ENCODE peak calls at places on chromosomes 4 and X, in ten cellular contexts. R is transverse colon, P is tibial artery, K is spleen, T is HepG2, I is neural progenitor cell, U is A673, V is suprapubic skin, L is testis, D is IMR-90. C is an unnamed sample.

GRCh38 chrX:118698516-118699247 is 28.7 kb upstream of the IL13RA1 start:
- DNase-seq in T (no peak), L (no peak), U (no peak), R (no peak), K (no peak), I (no peak), V (no peak), D (peak; percentile 36), P (no peak), C (no peak)

GRCh38 chr4:123159479-123159878 is 237.1 kb upstream of the NUDT6 start:
- DNase-seq in T (no peak), D (no peak), I (no peak), V (no peak), P (no peak), R (no peak), U (no peak), L (no peak), K (no peak), C (no peak)

GRCh38 chr4:39715788-39716187 is 17.9 kb downstream of the UBE2K start:
- DNase-seq in P (no peak), L (no peak), K (no peak), V (no peak), I (no peak), D (no peak), T (no peak), R (no peak), U (no peak), C (no peak)

GRCh38 chr4:8351931-8352367 is 82.4 kb downstream of the HTRA3 start:
- DNase-seq in P (peak; percentile 65), U (no peak), I (no peak), R (no peak), D (peak; percentile 39), L (peak; percentile 65), V (peak; percentile 74), T (peak; percentile 21), K (no peak), C (peak; percentile 95)

GRCh38 chr4:43394976-43395375 is 502.5 kb downstream of the GRXCR1 start:
- DNase-seq in K (no peak), I (no peak), L (no peak), U (no peak), T (no peak), R (no peak), D (peak; percentile 57), V (no peak), P (no peak), C (no peak)

GRCh38 chrX:39759526-39760224 is 338.1 kb downstream of the BCOR start:
- DNase-seq in K (no peak), D (peak; percentile 78), I (peak; percentile 53), L (peak; percentile 36), T (no peak), R (no peak), P (peak; percentile 78), U (no peak), V (no peak), C (no peak)

GRCh38 chr4:173237152-173237551 is 68.5 kb downstream of the GALNT7 start:
- DNase-seq in V (no peak), D (no peak), U (peak; percentile 47), T (no peak), K (no peak), L (no peak), P (no peak), I (no peak), R (no peak), C (no peak)

GRCh38 chr4:184028571-184028996 is 123.5 kb downstream of the STOX2 start:
- DNase-seq in D (no peak), P (no peak), I (no peak), V (no peak), K (peak; percentile 82), R (no peak), U (no peak), T (no peak), L (no peak), C (no peak)

GRCh38 chr4:23324291-23324690 is 565.6 kb downstream of the PPARGC1A start:
- DNase-seq in I (no peak), K (no peak), D (no peak), P (no peak), V (no peak), R (no peak), L (no peak), T (no peak), U (no peak), C (no peak)

GRCh38 chrX:22078117-22078516 is 46.0 kb downstream of the PHEX start:
- DNase-seq in I (no peak), U (no peak), L (no peak), V (no peak), T (no peak), K (no peak), R (no peak), P (no peak), D (no peak), C (no peak)

GRCh38 chr4:147749811-147750321 is 18.0 kb downstream of the ARHGAP10 start:
- DNase-seq in V (no peak), U (no peak), R (no peak), D (no peak), I (peak; percentile 38), P (no peak), T (no peak), L (no peak), K (no peak), C (no peak)

GRCh38 chrX:150857453-150857852 is 41.0 kb downstream of the CD99L2 start:
- DNase-seq in D (no peak), L (no peak), U (no peak), R (no peak), K (no peak), T (no peak), P (no peak), I (no peak), V (no peak), C (no peak)

GRCh38 chrX:150854856-150855255 is 43.6 kb downstream of the CD99L2 start:
- DNase-seq in K (no peak), L (no peak), V (no peak), D (no peak), U (no peak), R (no peak), P (no peak), T (no peak), I (no peak), C (no peak)

GRCh38 chrX:150856101-150856500 is 42.4 kb downstream of the CD99L2 start:
- DNase-seq in R (no peak), V (no peak), K (no peak), P (no peak), T (no peak), I (no peak), L (no peak), U (no peak), D (peak; percentile 13), C (no peak)

DNA sequence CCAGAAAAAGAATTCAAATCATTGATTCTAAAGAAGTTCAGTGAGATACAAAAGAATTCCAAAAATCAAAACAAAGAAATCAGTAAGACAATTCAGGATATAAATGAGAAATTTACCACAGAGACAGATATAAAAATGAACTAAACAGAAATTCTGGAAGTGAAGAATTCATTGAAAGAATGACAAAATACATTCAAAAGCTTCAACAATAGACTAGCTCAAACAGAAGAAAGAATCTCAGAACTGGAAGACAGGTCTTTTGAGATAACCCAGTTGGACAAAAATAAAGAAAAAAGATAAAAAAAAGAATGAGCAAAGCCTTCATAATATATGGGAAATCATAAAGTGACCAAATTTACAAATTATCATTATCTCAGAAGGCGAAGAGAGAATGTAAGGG is 41.7 kb downstream of the CD99L2 start:
- DNase-seq in P (no peak), D (no peak), V (no peak), K (no peak), U (no peak), R (no peak), L (no peak), T (no peak), I (no peak), C (no peak)
- H3K4me3 ChIP-seq in P (no peak overlapping the region), D (no peak overlapping the region), V (no peak overlapping the region), K (no peak overlapping the region), U (no peak overlapping the region), R (no peak overlapping the region), L (no peak overlapping the region), T (no peak overlapping the region), I (no peak overlapping the region), C (no peak overlapping the region)

GRCh38 chr4:5267418-5267817 is 216.1 kb downstream of the STK32B start:
- DNase-seq in U (peak; percentile 17), K (no peak), V (no peak), D (peak; percentile 25), P (no peak), I (no peak), T (no peak), R (no peak), L (no peak), C (no peak)
- TF ChIP-seq CTCF in U (no peak), K (no peak), V (no peak), D (no peak), P (no peak), I (no peak), T (no peak), R (no peak), L (no peak), C (no peak)

GRCh38 chrX:18353931-18354368 is 538 bp downstream of the SCML2 start:
- DNase-seq in D (no peak), L (peak; percentile 24), U (peak; percentile 26), T (peak; percentile 7), P (no peak), K (peak; percentile 80), V (no peak), R (peak; percentile 8), I (peak; percentile 70), C (no peak)

GRCh38 chrX:18351774-18352173 is 2.7 kb downstream of the SCML2 start:
- DNase-seq in K (no peak), I (peak; percentile 31), P (no peak), V (no peak), L (no peak), U (peak; percentile 11), D (no peak), T (no peak), R (no peak), C (no peak)

DNA sequence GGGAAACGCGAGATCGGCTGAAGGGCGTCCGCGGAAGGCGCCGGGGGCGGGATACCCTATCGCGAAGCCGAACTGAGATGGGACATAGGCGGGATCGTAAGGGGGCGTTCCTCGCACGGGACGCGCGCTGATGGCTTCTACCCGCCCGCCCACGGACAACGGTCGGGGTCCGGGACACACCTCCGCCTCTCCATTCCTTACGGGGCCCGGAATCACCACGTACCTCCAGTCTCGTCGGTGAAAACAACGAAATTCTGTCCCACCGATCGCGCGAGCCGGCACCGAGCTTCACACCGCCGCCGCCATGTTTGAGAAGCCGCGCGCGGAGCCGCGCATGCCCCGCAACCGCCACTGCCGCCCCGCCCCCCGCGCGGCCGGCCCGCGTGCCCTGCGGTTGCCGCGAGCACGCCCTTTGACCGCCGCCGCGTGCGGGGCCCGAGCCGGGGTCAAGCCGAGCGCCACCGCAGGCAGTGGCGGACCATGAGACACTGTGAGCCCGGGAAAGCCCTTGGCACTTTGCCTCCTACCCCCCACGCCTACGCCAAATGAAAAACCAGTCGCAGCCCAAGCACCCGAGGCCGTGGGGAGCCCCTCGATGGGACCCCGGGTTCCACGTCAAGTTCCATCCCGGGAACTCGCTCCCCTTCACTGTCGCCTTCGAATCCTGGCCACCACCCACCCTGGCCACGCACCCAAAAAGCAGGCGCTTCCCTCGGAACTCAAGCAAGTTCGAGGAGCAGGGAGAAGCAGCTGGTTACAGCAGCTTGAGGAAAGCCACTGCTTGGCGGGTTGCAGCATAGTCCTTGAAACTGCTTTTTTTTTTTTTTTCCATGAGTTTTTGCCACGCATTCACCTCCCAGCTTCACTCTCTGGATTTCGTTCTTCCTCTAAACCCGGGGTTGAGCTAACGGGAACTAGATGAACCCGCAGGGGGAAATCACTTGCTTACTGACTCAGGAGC is at the start of gene SCML2:
- DNase-seq in R (peak; percentile 41), T (peak; percentile 5), K (peak; percentile 79), I (peak; percentile 71), U (peak; percentile 55), V (no peak), L (peak; percentile 62), P (no peak), D (peak; percentile 21), C (no peak)
- H3K4me3 ChIP-seq in R (peak within 1 kb of the TSS; percentile 66), T (peak within 1 kb of the TSS; percentile 73), K (peak within 1 kb of the TSS; percentile 44), I (peak within 1 kb of the TSS; percentile 60), U (peak within 1 kb of the TSS; percentile 61), V (peak within 1 kb of the TSS; percentile 59), L (peak within 1 kb of the TSS; percentile 67), P (peak within 1 kb of the TSS; percentile 57), D (peak within 1 kb of the TSS; percentile 99), C (peak within 1 kb of the TSS; percentile 59)

GRCh38 chr4:5691491-5692132 is 16.7 kb downstream of the EVC2 start:
- DNase-seq in T (no peak), D (no peak), V (no peak), I (no peak), U (no peak), L (no peak), K (no peak), P (no peak), R (no peak), C (no peak)
- TF ChIP-seq CTCF in T (no peak), D (no peak), V (no peak), I (no peak), U (no peak), L (no peak), K (no peak), P (no peak), R (no peak), C (no peak)